ENCODE peak calls at places on chromosomes 7 and 10, in six cellular contexts. One of them, this sample, is unnamed.

GRCh38 chr10:116151076-116151475 is 121.9 kb downstream of the GFRA1 start:
- DNase-seq in prostate gland: no peak
- DNase-seq in MM.1S: no peak
- DNase-seq in cardiac muscle cell: no peak
- DNase-seq in Peyer's patch: no peak
- DNase-seq in CD8-positive, alpha-beta T cell: no peak
- DNase-seq in this sample: no peak

GRCh38 chr10:19658622-19659233 is 157.5 kb upstream of the PLXDC2 start:
- DNase-seq in prostate gland: no peak
- DNase-seq in MM.1S: no peak
- DNase-seq in cardiac muscle cell: no peak
- DNase-seq in Peyer's patch: no peak
- DNase-seq in CD8-positive, alpha-beta T cell: no peak
- DNase-seq in this sample: no peak

GRCh38 chr7:22039696-22040095 is 94.0 kb upstream of the CDCA7L start:
- DNase-seq in prostate gland: no peak
- DNase-seq in MM.1S: no peak
- DNase-seq in cardiac muscle cell: no peak
- DNase-seq in Peyer's patch: no peak
- DNase-seq in CD8-positive, alpha-beta T cell: no peak
- DNase-seq in this sample: no peak

GRCh38 chr10:66180651-66181318 is 745.1 kb upstream of the LRRTM3 start:
- DNase-seq in prostate gland: peak; percentile 22
- DNase-seq in MM.1S: peak; percentile 81
- DNase-seq in cardiac muscle cell: peak; percentile 71
- DNase-seq in Peyer's patch: no peak
- DNase-seq in CD8-positive, alpha-beta T cell: no peak
- DNase-seq in this sample: peak; percentile 34

GRCh38 chr10:95841711-95842498 is 65.9 kb upstream of the CC2D2B start:
- DNase-seq in prostate gland: peak; percentile 50
- DNase-seq in MM.1S: peak; percentile 63
- DNase-seq in cardiac muscle cell: peak; percentile 69
- DNase-seq in Peyer's patch: no peak
- DNase-seq in CD8-positive, alpha-beta T cell: no peak
- DNase-seq in this sample: peak; percentile 53

GRCh38 chr10:74962517-74962916 is 136.1 kb downstream of the KAT6B start:
- DNase-seq in prostate gland: no peak
- DNase-seq in MM.1S: no peak
- DNase-seq in cardiac muscle cell: no peak
- DNase-seq in Peyer's patch: no peak
- DNase-seq in CD8-positive, alpha-beta T cell: no peak
- DNase-seq in this sample: no peak

GRCh38 chr10:101031796-101032636 is 982 bp downstream of the SFXN3 start:
- DNase-seq in prostate gland: peak; percentile 66
- DNase-seq in MM.1S: no peak
- DNase-seq in cardiac muscle cell: peak; percentile 74
- DNase-seq in Peyer's patch: peak; percentile 94
- DNase-seq in CD8-positive, alpha-beta T cell: peak; percentile 70
- DNase-seq in this sample: no peak

GRCh38 chr10:132696204-132696603 is 89.7 kb downstream of the NKX6-2 start:
- DNase-seq in prostate gland: no peak
- DNase-seq in MM.1S: no peak
- DNase-seq in cardiac muscle cell: no peak
- DNase-seq in Peyer's patch: peak; percentile 7
- DNase-seq in CD8-positive, alpha-beta T cell: no peak
- DNase-seq in this sample: no peak

GRCh38 chr7:57876-58275 is 134.5 kb upstream of the FAM20C start:
- DNase-seq in prostate gland: no peak
- DNase-seq in MM.1S: no peak
- DNase-seq in cardiac muscle cell: no peak
- DNase-seq in Peyer's patch: no peak
- DNase-seq in CD8-positive, alpha-beta T cell: no peak
- DNase-seq in this sample: no peak

GRCh38 chr10:102280397-102281015 is 35.2 kb downstream of the GBF1 start:
- DNase-seq in prostate gland: no peak
- DNase-seq in MM.1S: no peak
- DNase-seq in cardiac muscle cell: peak; percentile 75
- DNase-seq in Peyer's patch: no peak
- DNase-seq in CD8-positive, alpha-beta T cell: no peak
- DNase-seq in this sample: no peak

GRCh38 chr7:151838861-151839381 is 38.0 kb downstream of the PRKAG2 start:
- DNase-seq in prostate gland: no peak
- DNase-seq in MM.1S: peak; percentile 62
- DNase-seq in cardiac muscle cell: no peak
- DNase-seq in Peyer's patch: no peak
- DNase-seq in CD8-positive, alpha-beta T cell: peak; percentile 35
- DNase-seq in this sample: no peak

GRCh38 chr7:132055331-132056120 is 499.1 kb upstream of the PODXL start:
- DNase-seq in prostate gland: no peak
- DNase-seq in MM.1S: no peak
- DNase-seq in cardiac muscle cell: no peak
- DNase-seq in Peyer's patch: no peak
- DNase-seq in CD8-positive, alpha-beta T cell: no peak
- DNase-seq in this sample: no peak

GRCh38 chr7:14630048-14630447 is 272.5 kb downstream of the DGKB start:
- DNase-seq in prostate gland: no peak
- DNase-seq in MM.1S: peak; percentile 81
- DNase-seq in cardiac muscle cell: no peak
- DNase-seq in Peyer's patch: no peak
- DNase-seq in CD8-positive, alpha-beta T cell: no peak
- DNase-seq in this sample: peak; percentile 1

GRCh38 chr7:5831196-5831595 is 49.4 kb upstream of the OCM start:
- DNase-seq in prostate gland: no peak
- DNase-seq in MM.1S: no peak
- DNase-seq in cardiac muscle cell: no peak
- DNase-seq in Peyer's patch: no peak
- DNase-seq in CD8-positive, alpha-beta T cell: no peak
- DNase-seq in this sample: no peak

GRCh38 chr10:76111986-76112825 is 680.8 kb downstream of the LRMDA start:
- DNase-seq in prostate gland: no peak
- DNase-seq in MM.1S: no peak
- DNase-seq in cardiac muscle cell: peak; percentile 63
- DNase-seq in Peyer's patch: no peak
- DNase-seq in CD8-positive, alpha-beta T cell: no peak
- DNase-seq in this sample: no peak

GRCh38 chr7:111499027-111499426 is 63.3 kb downstream of the IMMP2L start:
- DNase-seq in prostate gland: no peak
- DNase-seq in MM.1S: no peak
- DNase-seq in cardiac muscle cell: no peak
- DNase-seq in Peyer's patch: no peak
- DNase-seq in CD8-positive, alpha-beta T cell: no peak
- DNase-seq in this sample: no peak

GRCh38 chr10:76711374-76711997 is 926.1 kb downstream of the KCNMA1 start:
- DNase-seq in prostate gland: no peak
- DNase-seq in MM.1S: no peak
- DNase-seq in cardiac muscle cell: no peak
- DNase-seq in Peyer's patch: no peak
- DNase-seq in CD8-positive, alpha-beta T cell: no peak
- DNase-seq in this sample: no peak

GRCh38 chr7:150567846-150568245 is 656 bp downstream of the GIMAP4 start:
- DNase-seq in prostate gland: no peak
- DNase-seq in MM.1S: no peak
- DNase-seq in cardiac muscle cell: no peak
- DNase-seq in Peyer's patch: no peak
- DNase-seq in CD8-positive, alpha-beta T cell: no peak
- DNase-seq in this sample: no peak

GRCh38 chr10:18368681-18369080 is 228.5 kb downstream of the CACNB2 start:
- DNase-seq in prostate gland: no peak
- DNase-seq in MM.1S: no peak
- DNase-seq in cardiac muscle cell: no peak
- DNase-seq in Peyer's patch: no peak
- DNase-seq in CD8-positive, alpha-beta T cell: no peak
- DNase-seq in this sample: no peak

GRCh38 chr7:96177353-96177752 is 144.5 kb downstream of the SLC25A13 start:
- DNase-seq in prostate gland: no peak
- DNase-seq in MM.1S: no peak
- DNase-seq in cardiac muscle cell: no peak
- DNase-seq in Peyer's patch: no peak
- DNase-seq in CD8-positive, alpha-beta T cell: no peak
- DNase-seq in this sample: no peak

GRCh38 chr7:14902589-14902963 is at the start of gene DGKB:
- DNase-seq in prostate gland: no peak
- DNase-seq in MM.1S: no peak
- DNase-seq in cardiac muscle cell: peak; percentile 40
- DNase-seq in Peyer's patch: no peak
- DNase-seq in CD8-positive, alpha-beta T cell: no peak
- DNase-seq in this sample: no peak

GRCh38 chr10:14616465-14616864 is 158.2 kb downstream of the FAM107B start:
- DNase-seq in prostate gland: no peak
- DNase-seq in MM.1S: no peak
- DNase-seq in cardiac muscle cell: no peak
- DNase-seq in Peyer's patch: no peak
- DNase-seq in CD8-positive, alpha-beta T cell: no peak
- DNase-seq in this sample: no peak

GRCh38 chr7:73517241-73517995 is 4.7 kb downstream of the BAZ1B start:
- DNase-seq in prostate gland: no peak
- DNase-seq in MM.1S: no peak
- DNase-seq in cardiac muscle cell: no peak
- DNase-seq in Peyer's patch: no peak
- DNase-seq in CD8-positive, alpha-beta T cell: no peak
- DNase-seq in this sample: no peak

GRCh38 chr7:101856488-101857357 is 39.3 kb downstream of the CUX1 start:
- DNase-seq in prostate gland: peak; percentile 91
- DNase-seq in MM.1S: peak; percentile 95
- DNase-seq in cardiac muscle cell: no peak
- DNase-seq in Peyer's patch: peak; percentile 96
- DNase-seq in CD8-positive, alpha-beta T cell: peak; percentile 65
- DNase-seq in this sample: peak; percentile 94
- H3K4me3 ChIP-seq in prostate gland: peak overlapping the region; percentile 6
- H3K4me3 ChIP-seq in MM.1S: peak overlapping the region; percentile 28
- H3K4me3 ChIP-seq in cardiac muscle cell: no peak overlapping the region
- H3K4me3 ChIP-seq in Peyer's patch: peak overlapping the region; percentile 37
- H3K4me3 ChIP-seq in CD8-positive, alpha-beta T cell: peak overlapping the region; percentile 69
- H3K4me3 ChIP-seq in this sample: peak overlapping the region; percentile 32

GRCh38 chr7:123717689-123718088 is 31.1 kb downstream of the WASL start:
- DNase-seq in prostate gland: no peak
- DNase-seq in MM.1S: no peak
- DNase-seq in cardiac muscle cell: no peak
- DNase-seq in Peyer's patch: no peak
- DNase-seq in CD8-positive, alpha-beta T cell: no peak
- DNase-seq in this sample: no peak

GRCh38 chr7:123718773-123719480 is 29.9 kb downstream of the WASL start:
- DNase-seq in prostate gland: no peak
- DNase-seq in MM.1S: no peak
- DNase-seq in cardiac muscle cell: no peak
- DNase-seq in Peyer's patch: no peak
- DNase-seq in CD8-positive, alpha-beta T cell: no peak
- DNase-seq in this sample: no peak

GRCh38 chr7:123715793-123716192 is 33.0 kb downstream of the WASL start:
- DNase-seq in prostate gland: no peak
- DNase-seq in MM.1S: no peak
- DNase-seq in cardiac muscle cell: no peak
- DNase-seq in Peyer's patch: no peak
- DNase-seq in CD8-positive, alpha-beta T cell: no peak
- DNase-seq in this sample: no peak

GRCh38 chr7:123715198-123715597 is 33.6 kb downstream of the WASL start:
- DNase-seq in prostate gland: no peak
- DNase-seq in MM.1S: no peak
- DNase-seq in cardiac muscle cell: no peak
- DNase-seq in Peyer's patch: no peak
- DNase-seq in CD8-positive, alpha-beta T cell: no peak
- DNase-seq in this sample: no peak

DNA sequence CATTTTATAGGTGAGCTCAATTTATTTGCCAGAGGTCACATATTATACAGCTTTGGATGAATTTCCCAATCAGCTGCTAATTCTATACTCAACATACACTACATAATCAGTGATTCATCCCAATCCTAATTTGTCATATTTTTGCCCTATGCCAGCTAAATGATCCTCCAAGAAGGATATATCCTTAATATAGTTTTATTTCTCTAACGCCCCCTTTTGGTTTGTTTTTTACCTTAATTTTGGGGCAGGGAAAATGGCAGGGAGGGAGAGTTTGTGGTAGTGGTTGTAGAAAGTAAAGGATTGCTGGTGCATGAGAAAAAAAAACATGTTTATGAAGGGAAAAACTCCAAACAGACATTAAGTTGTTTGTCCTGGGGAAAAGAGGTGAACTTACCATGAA is 31.9 kb downstream of the WASL start:
- DNase-seq in prostate gland: no peak
- DNase-seq in MM.1S: no peak
- DNase-seq in cardiac muscle cell: no peak
- DNase-seq in Peyer's patch: no peak
- DNase-seq in CD8-positive, alpha-beta T cell: no peak
- DNase-seq in this sample: no peak
- TF ChIP-seq CTCF in prostate gland: no peak
- TF ChIP-seq CTCF in MM.1S: no peak
- TF ChIP-seq CTCF in cardiac muscle cell: no peak
- TF ChIP-seq CTCF in Peyer's patch: no peak
- TF ChIP-seq CTCF in CD8-positive, alpha-beta T cell: no peak
- TF ChIP-seq CTCF in this sample: no peak

GRCh38 chr7:47670738-47671137 is 88.8 kb upstream of the TNS3 start:
- DNase-seq in prostate gland: no peak
- DNase-seq in MM.1S: peak; percentile 98
- DNase-seq in cardiac muscle cell: no peak
- DNase-seq in Peyer's patch: no peak
- DNase-seq in CD8-positive, alpha-beta T cell: no peak
- DNase-seq in this sample: peak; percentile 96
- H3K4me3 ChIP-seq in prostate gland: no peak overlapping the region
- H3K4me3 ChIP-seq in MM.1S: peak overlapping the region; percentile 42
- H3K4me3 ChIP-seq in cardiac muscle cell: no peak overlapping the region
- H3K4me3 ChIP-seq in Peyer's patch: no peak overlapping the region
- H3K4me3 ChIP-seq in CD8-positive, alpha-beta T cell: no peak overlapping the region
- H3K4me3 ChIP-seq in this sample: no peak overlapping the region

DNA sequence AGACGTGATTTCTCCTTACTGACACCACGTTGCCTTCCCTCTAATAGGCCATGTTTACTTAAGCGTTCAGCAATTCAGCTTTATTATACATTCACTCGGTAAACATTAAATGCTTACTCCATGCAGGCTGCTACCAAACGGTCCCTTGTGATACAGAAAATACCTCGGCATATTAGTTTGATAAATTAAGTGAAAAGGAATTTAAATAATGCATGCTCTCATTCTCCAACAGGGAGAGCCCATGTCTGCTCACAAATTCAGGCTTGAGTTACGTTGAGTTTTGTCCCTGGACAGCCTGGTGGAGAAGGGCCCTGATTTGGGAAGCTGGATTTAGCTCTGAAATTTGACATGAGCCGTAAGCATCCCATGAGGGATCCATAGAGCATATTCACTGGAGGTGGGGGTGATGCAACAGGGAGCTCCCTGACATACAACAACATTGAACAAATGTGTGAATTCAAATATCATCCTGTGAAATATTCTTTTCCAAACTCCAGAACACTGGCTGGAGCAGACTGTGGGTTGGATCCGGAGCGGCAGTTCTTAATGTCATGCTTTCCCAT is 86.3 kb downstream of the TBXAS1 start:
- DNase-seq in prostate gland: no peak
- DNase-seq in MM.1S: no peak
- DNase-seq in cardiac muscle cell: no peak
- DNase-seq in Peyer's patch: no peak
- DNase-seq in CD8-positive, alpha-beta T cell: no peak
- DNase-seq in this sample: no peak
- TF ChIP-seq CTCF in prostate gland: no peak
- TF ChIP-seq CTCF in MM.1S: no peak
- TF ChIP-seq CTCF in cardiac muscle cell: no peak
- TF ChIP-seq CTCF in Peyer's patch: no peak
- TF ChIP-seq CTCF in CD8-positive, alpha-beta T cell: no peak
- TF ChIP-seq CTCF in this sample: no peak

GRCh38 chr7:98418271-98418635 is 17.4 kb upstream of the BAIAP2L1 start:
- DNase-seq in prostate gland: no peak
- DNase-seq in MM.1S: no peak
- DNase-seq in cardiac muscle cell: no peak
- DNase-seq in Peyer's patch: no peak
- DNase-seq in CD8-positive, alpha-beta T cell: no peak
- DNase-seq in this sample: no peak
- H3K4me3 ChIP-seq in prostate gland: no peak overlapping the region
- H3K4me3 ChIP-seq in MM.1S: no peak overlapping the region
- H3K4me3 ChIP-seq in cardiac muscle cell: no peak overlapping the region
- H3K4me3 ChIP-seq in Peyer's patch: no peak overlapping the region
- H3K4me3 ChIP-seq in CD8-positive, alpha-beta T cell: no peak overlapping the region
- H3K4me3 ChIP-seq in this sample: no peak overlapping the region

This sample was measured in GM12864.